ENCODE peak calls at places on chromosomes 12 and 14, in nine cellular contexts. A is esophagus squamous epithelium, Y is right cardiac atrium, T is lower lobe of right lung, L is IMR-90, P is colonic mucosa, V is astrocyte of the spinal cord, K is GM12865, S is kidney epithelial cell. W is an unnamed sample.

GRCh38 chr14:35197015-35197414 is 74.7 kb downstream of the PRORP start:
- DNase-seq in A (no peak), Y (no peak), T (no peak), L (peak), P (no peak), V (peak), K (no peak), S (no peak), W (peak)

GRCh38 chr12:52539024-52539820 is 13.7 kb downstream of the KRT71 start:
- DNase-seq in A (no peak), Y (no peak), T (no peak), L (peak), P (no peak), V (peak), K (no peak), S (peak), W (peak)

GRCh38 chr14:20332386-20332945 is 613 bp downstream of the CCNB1IP1 start:
- DNase-seq in A (no peak), Y (no peak), T (no peak), L (no peak), P (peak), V (no peak), K (peak), S (no peak), W (no peak)

GRCh38 chr12:100229876-100230275 is 29.3 kb downstream of the ACTR6 start:
- DNase-seq in A (no peak), Y (no peak), T (no peak), L (no peak), P (no peak), V (no peak), K (no peak), S (no peak), W (no peak)

GRCh38 chr12:30010071-30011052 is 226.6 kb upstream of the TMTC1 start:
- DNase-seq in A (no peak), Y (no peak), T (no peak), L (no peak), P (no peak), V (peak), K (no peak), S (no peak), W (no peak)

GRCh38 chr12:70366581-70367267 is 634 bp downstream of the KCNMB4 start:
- DNase-seq in A (no peak), Y (peak), T (peak), L (peak), P (peak), V (peak), K (peak), S (no peak), W (no peak)

GRCh38 chr14:36020120-36021029 is 156.1 kb downstream of the PTCSC3 start:
- DNase-seq in A (no peak), Y (no peak), T (no peak), L (no peak), P (no peak), V (no peak), K (no peak), S (no peak), W (no peak)

GRCh38 chr14:35553808-35554207 is 19.8 kb downstream of the INSM2 start:
- DNase-seq in A (no peak), Y (no peak), T (no peak), L (peak), P (no peak), V (peak), K (no peak), S (no peak), W (no peak)

GRCh38 chr12:9741726-9742125 is 8.8 kb upstream of the CLECL1 start:
- DNase-seq in A (no peak), Y (no peak), T (no peak), L (no peak), P (no peak), V (no peak), K (peak), S (no peak), W (no peak)

DNA sequence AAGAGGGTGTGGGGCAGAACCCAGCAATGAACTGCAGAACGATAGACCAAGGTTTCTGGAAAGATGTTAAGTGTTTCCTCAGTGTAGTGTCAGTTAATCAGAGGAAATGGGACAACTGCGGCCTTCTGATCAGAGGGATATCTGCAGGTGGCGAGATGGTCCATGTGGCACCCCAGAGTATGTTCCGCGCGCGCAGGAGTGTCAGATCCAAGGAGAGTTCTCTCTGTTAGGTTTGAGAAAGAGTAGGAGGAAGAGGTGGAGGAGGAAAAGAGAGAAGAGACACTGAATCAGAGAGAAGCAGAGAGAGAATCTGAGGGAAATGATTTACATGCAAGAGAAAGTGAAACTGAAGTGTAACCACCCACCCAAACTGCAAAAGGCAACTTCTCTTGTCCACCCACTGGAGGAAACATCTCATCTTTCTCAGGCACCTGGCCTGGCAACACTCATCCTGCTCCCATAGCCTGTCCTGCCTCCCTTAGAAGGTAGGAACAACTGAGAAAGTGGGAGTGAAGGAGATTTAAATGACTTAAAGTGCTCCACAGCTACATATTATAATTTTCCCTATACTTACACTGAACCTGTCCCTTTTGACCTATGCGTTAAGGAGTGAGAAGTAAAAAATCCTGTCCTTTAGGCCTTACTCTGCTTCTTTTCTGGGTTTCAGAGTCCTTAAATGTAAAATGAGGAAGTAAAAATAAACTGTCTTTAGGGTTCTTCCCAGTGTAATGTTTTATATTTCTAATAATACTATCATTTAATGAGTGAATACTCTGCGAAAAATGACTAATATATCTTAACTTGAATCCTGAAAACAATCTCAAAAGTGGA is 6.8 kb upstream of the TESPA1 start:
- DNase-seq in A (no peak), Y (no peak), T (no peak), L (no peak), P (no peak), V (no peak), K (peak), S (no peak), W (no peak)
- H3K4me3 ChIP-seq in A (no peak), Y (no peak), T (no peak), L (no peak), P (no peak), V (no peak), K (peak), S (no peak), W (no peak)

GRCh38 chr14:54564071-54564798 is 2.7 kb upstream of the SAMD4A start:
- DNase-seq in A (no peak), Y (no peak), T (no peak), L (peak), P (no peak), V (peak), K (peak), S (no peak), W (no peak)
- H3K4me3 ChIP-seq in A (peak), Y (peak), T (peak), L (peak), P (peak), V (peak), K (no peak), S (peak), W (peak)

GRCh38 chr12:54053625-54054441 is at the start of gene HOXC4:
- DNase-seq in A (no peak), Y (no peak), T (no peak), L (peak), P (no peak), V (peak), K (peak), S (no peak), W (no peak)
- H3K4me3 ChIP-seq in A (peak), Y (peak), T (peak), L (peak), P (peak), V (peak), K (peak), S (peak), W (no peak)

DNA sequence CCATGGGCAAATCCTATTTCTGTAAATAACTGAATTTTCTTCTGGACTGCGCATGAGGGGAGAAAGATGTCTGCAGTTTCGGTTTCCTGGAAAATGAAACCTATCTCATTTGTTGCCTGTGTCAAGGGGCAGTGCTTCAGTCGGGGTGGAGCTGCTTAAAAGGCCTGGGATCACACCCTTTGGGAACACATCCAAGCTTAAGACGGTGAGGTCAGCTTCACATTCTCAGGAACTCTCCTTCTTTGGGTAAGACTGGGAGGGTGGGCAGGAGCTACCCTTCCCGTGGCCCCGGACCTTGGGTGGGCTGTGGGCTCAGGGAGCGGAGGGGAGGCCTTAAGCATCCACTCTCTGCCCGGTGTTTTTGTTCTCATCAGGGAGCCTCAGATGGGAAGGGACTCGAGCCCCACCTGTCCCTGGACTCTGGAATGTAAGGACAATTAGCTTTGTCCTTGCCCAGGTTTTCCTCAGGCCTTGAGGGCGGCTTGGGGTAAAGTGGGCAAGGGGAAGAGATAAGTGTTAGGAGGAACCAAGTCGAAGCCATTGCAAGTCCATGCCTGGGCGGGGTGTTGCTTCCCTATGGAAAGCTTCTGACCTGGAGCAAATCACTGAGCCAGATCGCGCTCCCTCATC is at the start of gene IFI27:
- DNase-seq in A (no peak), Y (peak), T (peak), L (peak), P (peak), V (peak), K (no peak), S (no peak), W (no peak)
- H3K4me3 ChIP-seq in A (peak), Y (peak), T (peak), L (no peak), P (peak), V (no peak), K (no peak), S (no peak), W (peak)

GRCh38 chr12:118374909-118375308 is 1.4 kb upstream of the SUDS3 start:
- DNase-seq in A (no peak), Y (no peak), T (no peak), L (no peak), P (no peak), V (no peak), K (no peak), S (no peak), W (no peak)

GRCh38 chr12:118375348-118375747 is 1.0 kb upstream of the SUDS3 start:
- DNase-seq in A (no peak), Y (no peak), T (no peak), L (no peak), P (no peak), V (no peak), K (no peak), S (no peak), W (no peak)

GRCh38 chr12:118373628-118374027 is 921 bp upstream of the TAOK3 start:
- DNase-seq in A (no peak), Y (no peak), T (no peak), L (no peak), P (peak), V (no peak), K (no peak), S (no peak), W (no peak)

GRCh38 chr12:118372541-118373495 is at the start of gene TAOK3:
- DNase-seq in A (peak), Y (peak), T (peak), L (peak), P (peak), V (peak), K (peak), S (peak), W (peak)

GRCh38 chr12:118374126-118374725 is 1.5 kb upstream of the TAOK3 start:
- DNase-seq in A (no peak), Y (no peak), T (no peak), L (no peak), P (no peak), V (no peak), K (no peak), S (no peak), W (no peak)
- H3K4me3 ChIP-seq in A (no peak), Y (no peak), T (no peak), L (no peak), P (no peak), V (no peak), K (no peak), S (no peak), W (peak)

GRCh38 chr12:14258468-14258947 is 107.0 kb upstream of the ATF7IP start:
- DNase-seq in A (no peak), Y (no peak), T (no peak), L (peak), P (peak), V (no peak), K (no peak), S (no peak), W (no peak)

GRCh38 chr12:14257303-14257733 is 108.2 kb upstream of the ATF7IP start:
- DNase-seq in A (no peak), Y (no peak), T (no peak), L (no peak), P (no peak), V (no peak), K (no peak), S (no peak), W (no peak)

GRCh38 chr12:14257734-14258467 is 107.6 kb upstream of the ATF7IP start:
- DNase-seq in A (peak), Y (peak), T (peak), L (peak), P (peak), V (peak), K (peak), S (peak), W (peak)

GRCh38 chr12:14256555-14257169 is 108.8 kb upstream of the ATF7IP start:
- DNase-seq in A (peak), Y (peak), T (peak), L (peak), P (peak), V (peak), K (peak), S (no peak), W (no peak)

DNA sequence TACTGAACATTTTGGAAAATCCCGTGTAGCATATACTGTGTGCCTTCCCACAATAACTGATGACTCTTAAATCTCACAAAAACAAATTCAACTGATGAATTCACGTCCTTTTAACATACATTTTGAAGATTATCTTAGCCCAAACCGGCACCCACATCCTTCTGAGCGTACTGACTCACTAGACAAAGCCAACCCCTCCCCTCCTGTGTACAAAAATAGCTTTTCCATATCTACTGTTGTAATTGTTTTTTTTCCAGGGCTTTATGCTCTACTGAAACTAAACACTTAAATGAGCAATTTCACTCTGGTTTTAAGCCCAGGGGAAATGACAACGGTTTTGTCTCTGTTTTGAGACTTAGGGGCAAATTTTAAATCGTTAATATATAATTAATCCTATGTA is 109.3 kb upstream of the ATF7IP start:
- DNase-seq in A (no peak), Y (no peak), T (no peak), L (peak), P (no peak), V (peak), K (peak), S (no peak), W (no peak)
- H3K4me3 ChIP-seq in A (no peak), Y (no peak), T (no peak), L (no peak), P (no peak), V (no peak), K (no peak), S (no peak), W (no peak)

GRCh38 chr14:103530390-103530789 is 1.4 kb downstream of the TRMT61A start:
- DNase-seq in A (no peak), Y (peak), T (no peak), L (peak), P (no peak), V (no peak), K (no peak), S (no peak), W (no peak)
- H3K4me3 ChIP-seq in A (peak), Y (no peak), T (peak), L (no peak), P (no peak), V (peak), K (peak), S (no peak), W (no peak)

DNA sequence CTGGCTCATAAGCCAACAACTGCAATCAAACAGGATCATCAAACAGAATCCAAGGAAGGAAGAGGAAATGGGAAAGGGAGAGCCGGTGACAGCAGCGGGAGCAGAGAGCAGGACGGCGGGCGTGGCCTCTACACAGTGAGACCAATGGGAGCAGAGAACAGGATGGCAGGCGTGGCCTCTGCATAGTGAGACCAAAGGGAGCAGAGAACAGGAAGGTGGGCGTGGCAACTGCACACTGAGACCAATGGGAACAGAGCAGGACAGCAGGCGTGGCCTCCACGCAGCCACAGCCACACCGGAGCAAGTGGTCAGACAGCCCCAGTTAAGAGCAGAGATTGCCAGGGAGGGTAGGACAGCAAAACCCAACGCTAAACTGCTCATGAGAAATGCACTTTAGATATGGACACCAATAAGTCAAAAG is 16.4 kb downstream of the LRCOL1 start:
- DNase-seq in A (no peak), Y (peak), T (peak), L (peak), P (peak), V (peak), K (peak), S (peak), W (peak)
- H3K4me3 ChIP-seq in A (peak), Y (no peak), T (peak), L (no peak), P (peak), V (no peak), K (no peak), S (no peak), W (no peak)

W was measured in epithelial cell of proximal tubule.